ENCODE peak calls at places on chromosomes 3 and 15, in seven cellular contexts. Z is HCT116, G is HL-60, D is K562, O is SK-N-SH, U is GM12878, F is A549. X is an unnamed sample.

GRCh38 chr3:107641572-107642307 is 119.0 kb downstream of the BBX start:
- DNase-seq in Z (no peak), G (no peak), D (no peak), O (no peak), U (no peak), F (no peak), X (no peak)

GRCh38 chr3:175778994-175779393 is 919.9 kb downstream of the NAALADL2 start:
- DNase-seq in Z (no peak), G (no peak), D (no peak), O (no peak), U (no peak), F (no peak), X (no peak)

GRCh38 chr3:81808900-81809299 is 47.5 kb upstream of the GBE1 start:
- DNase-seq in Z (no peak), G (no peak), D (no peak), O (no peak), U (no peak), F (no peak), X (no peak)

GRCh38 chr15:47570044-47570443 is 147.3 kb upstream of the SEMA6D start:
- DNase-seq in Z (no peak), G (no peak), D (no peak), O (no peak), U (no peak), F (no peak), X (no peak)

GRCh38 chr3:140153736-140154135 is 218.8 kb downstream of the CLSTN2 start:
- DNase-seq in Z (no peak), G (no peak), D (no peak), O (no peak), U (no peak), F (no peak), X (no peak)

GRCh38 chr3:123365450-123366143 is 83.3 kb downstream of the ADCY5 start:
- DNase-seq in Z (peak), G (no peak), D (peak), O (peak), U (no peak), F (peak), X (no peak)

GRCh38 chr3:124812291-124813265 is 74.6 kb downstream of the ITGB5 start:
- DNase-seq in Z (peak), G (no peak), D (peak), O (no peak), U (no peak), F (peak), X (peak)

GRCh38 chr3:157065201-157065600 is 94.7 kb downstream of the CCNL1 start:
- DNase-seq in Z (no peak), G (no peak), D (no peak), O (no peak), U (no peak), F (no peak), X (no peak)

GRCh38 chr15:63905558-63906265 is 72.0 kb upstream of the HERC1 start:
- DNase-seq in Z (no peak), G (peak), D (no peak), O (no peak), U (no peak), F (no peak), X (no peak)

GRCh38 chr3:186090884-186091283 is 18.0 kb downstream of the ETV5 start:
- DNase-seq in Z (no peak), G (no peak), D (no peak), O (no peak), U (no peak), F (no peak), X (no peak)

GRCh38 chr3:72907851-72908620 is 20.2 kb downstream of the GXYLT2 start:
- DNase-seq in Z (no peak), G (peak), D (no peak), O (no peak), U (no peak), F (no peak), X (no peak)

GRCh38 chr3:195162033-195162669 is 108.8 kb downstream of the XXYLT1 start:
- DNase-seq in Z (no peak), G (no peak), D (no peak), O (peak), U (no peak), F (no peak), X (no peak)

GRCh38 chr3:22241110-22241509 is 490.1 kb upstream of the ZNF385D start:
- DNase-seq in Z (no peak), G (no peak), D (no peak), O (no peak), U (no peak), F (no peak), X (no peak)

GRCh38 chr3:113287818-113288648 is 76.7 kb downstream of the BOC start:
- DNase-seq in Z (peak), G (peak), D (peak), O (peak), U (no peak), F (peak), X (peak)

GRCh38 chr3:190384241-190384863 is 3.6 kb upstream of the CLDN16 start:
- DNase-seq in Z (peak), G (peak), D (no peak), O (no peak), U (peak), F (peak), X (peak)

GRCh38 chr3:66144792-66145733 is 75.7 kb upstream of the SLC25A26 start:
- DNase-seq in Z (no peak), G (no peak), D (no peak), O (no peak), U (no peak), F (no peak), X (no peak)

GRCh38 chr3:176971613-176972174 is 225.6 kb downstream of the TBL1XR1 start:
- DNase-seq in Z (no peak), G (no peak), D (no peak), O (no peak), U (no peak), F (no peak), X (no peak)

GRCh38 chr3:122893282-122893681 is 98.4 kb downstream of the SLC49A4 start:
- DNase-seq in Z (peak), G (no peak), D (no peak), O (no peak), U (no peak), F (no peak), X (peak)

GRCh38 chr3:97864-98263 is 98.7 kb upstream of the CHL1 start:
- DNase-seq in Z (no peak), G (no peak), D (no peak), O (no peak), U (no peak), F (no peak), X (no peak)

GRCh38 chr3:141795719-141796435 is 32.7 kb downstream of the GRK7 start:
- DNase-seq in Z (no peak), G (peak), D (no peak), O (peak), U (no peak), F (no peak), X (no peak)

GRCh38 chr15:63945005-63945788 is 101.1 kb downstream of the DAPK2 start:
- DNase-seq in Z (peak), G (peak), D (peak), O (peak), U (no peak), F (peak), X (peak)

GRCh38 chr3:43960448-43960840 is 269.7 kb downstream of the ABHD5 start:
- DNase-seq in Z (no peak), G (peak), D (no peak), O (no peak), U (no peak), F (no peak), X (no peak)

GRCh38 chr15:35557544-35557943 is 11.6 kb upstream of the DPH6 start:
- DNase-seq in Z (peak), G (no peak), D (peak), O (no peak), U (no peak), F (peak), X (peak)

GRCh38 chr3:186759231-186759930 is 24.0 kb upstream of the EIF4A2 start:
- DNase-seq in Z (no peak), G (no peak), D (no peak), O (no peak), U (no peak), F (no peak), X (no peak)

GRCh38 chr15:51623386-51623938 is 891 bp upstream of the DMXL2 start:
- DNase-seq in Z (no peak), G (peak), D (peak), O (no peak), U (no peak), F (no peak), X (no peak)

GRCh38 chr15:99435761-99436346 is 129.9 kb upstream of the MEF2A start:
- DNase-seq in Z (no peak), G (no peak), D (no peak), O (no peak), U (no peak), F (no peak), X (no peak)

GRCh38 chr15:45112143-45112591 is 1.8 kb downstream of the DUOX2 start:
- DNase-seq in Z (no peak), G (peak), D (no peak), O (no peak), U (no peak), F (no peak), X (no peak)

GRCh38 chr3:79140718-79141117 is 627.1 kb downstream of the ROBO1 start:
- DNase-seq in Z (no peak), G (no peak), D (no peak), O (no peak), U (no peak), F (no peak), X (no peak)

GRCh38 chr3:159765860-159766294 is 222.8 kb upstream of the IL12A start:
- DNase-seq in Z (no peak), G (no peak), D (no peak), O (peak), U (no peak), F (no peak), X (no peak)

GRCh38 chr15:21261965-21262850 is 178.1 kb downstream of the POTEB3 start:
- DNase-seq in Z (no peak), G (no peak), D (no peak), O (peak), U (no peak), F (no peak), X (no peak)

GRCh38 chr3:111739241-111739952 is 119.7 kb upstream of the PHLDB2 start:
- DNase-seq in Z (peak), G (no peak), D (no peak), O (no peak), U (no peak), F (peak), X (no peak)

GRCh38 chr15:98529205-98530145 is 118.9 kb upstream of the IGF1R start:
- DNase-seq in Z (no peak), G (no peak), D (no peak), O (no peak), U (no peak), F (no peak), X (no peak)

GRCh38 chr3:112086018-112086854 is at the start of gene C3orf52:
- DNase-seq in Z (peak), G (peak), D (peak), O (peak), U (no peak), F (peak), X (peak)

GRCh38 chr3:12556243-12556722 is 604 bp upstream of the MKRN2 start:
- DNase-seq in Z (no peak), G (no peak), D (no peak), O (peak), U (no peak), F (no peak), X (no peak)

GRCh38 chr3:190883973-190884832 is 21.7 kb upstream of the GMNC start:
- DNase-seq in Z (peak), G (peak), D (peak), O (peak), U (no peak), F (no peak), X (peak)

GRCh38 chr3:125079675-125080045 is 23.9 kb upstream of the HEG1 start:
- DNase-seq in Z (peak), G (no peak), D (no peak), O (no peak), U (no peak), F (peak), X (no peak)

GRCh38 chr3:171427771-171428320 is 32.4 kb downstream of the TNIK start:
- DNase-seq in Z (no peak), G (no peak), D (no peak), O (no peak), U (no peak), F (no peak), X (no peak)

GRCh38 chr15:77633913-77634265 is 1.2 kb upstream of the LINGO1 start:
- DNase-seq in Z (no peak), G (no peak), D (no peak), O (no peak), U (no peak), F (no peak), X (no peak)

GRCh38 chr3:45978348-45978747 is 17.3 kb downstream of the FYCO1 start:
- DNase-seq in Z (no peak), G (no peak), D (no peak), O (no peak), U (no peak), F (no peak), X (no peak)

DNA sequence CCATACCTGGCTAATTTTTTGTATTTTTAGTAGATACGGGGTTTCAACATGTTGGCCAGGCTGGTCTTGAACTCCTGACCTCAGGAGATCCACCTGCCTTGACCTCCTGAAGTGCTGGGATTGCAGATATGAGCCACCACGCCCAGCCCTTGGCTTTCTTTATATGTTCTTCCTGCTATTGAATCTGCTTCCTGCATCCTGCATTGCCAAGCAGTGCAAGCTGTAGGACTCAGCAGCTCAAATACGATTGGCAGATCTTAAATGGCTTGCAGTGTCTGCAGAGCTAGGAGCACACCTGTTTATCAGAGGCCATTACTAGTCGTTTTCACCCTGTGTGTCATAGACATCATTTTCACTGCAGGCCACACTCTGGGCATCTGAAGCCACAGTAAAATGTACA is 426.2 kb upstream of the PPP2R3A start:
- DNase-seq in Z (no peak), G (no peak), D (no peak), O (no peak), U (no peak), F (no peak), X (no peak)
- TF ChIP-seq REST in Z (no peak), G (no peak), D (no peak), O (no peak), U (no peak), F (no peak), X (no peak)

GRCh38 chr3:184688872-184689271 is 23.0 kb downstream of the MAGEF1 start:
- DNase-seq in Z (no peak), G (no peak), D (no peak), O (peak), U (no peak), F (no peak), X (no peak)

GRCh38 chr3:184693011-184693975 is 18.6 kb downstream of the MAGEF1 start:
- DNase-seq in Z (no peak), G (no peak), D (peak), O (peak), U (no peak), F (no peak), X (no peak)

GRCh38 chr3:184694266-184694665 is 17.6 kb downstream of the MAGEF1 start:
- DNase-seq in Z (no peak), G (no peak), D (no peak), O (peak), U (no peak), F (no peak), X (no peak)

GRCh38 chr3:184690236-184690883 is 21.5 kb downstream of the MAGEF1 start:
- DNase-seq in Z (no peak), G (no peak), D (no peak), O (peak), U (no peak), F (no peak), X (no peak)

DNA sequence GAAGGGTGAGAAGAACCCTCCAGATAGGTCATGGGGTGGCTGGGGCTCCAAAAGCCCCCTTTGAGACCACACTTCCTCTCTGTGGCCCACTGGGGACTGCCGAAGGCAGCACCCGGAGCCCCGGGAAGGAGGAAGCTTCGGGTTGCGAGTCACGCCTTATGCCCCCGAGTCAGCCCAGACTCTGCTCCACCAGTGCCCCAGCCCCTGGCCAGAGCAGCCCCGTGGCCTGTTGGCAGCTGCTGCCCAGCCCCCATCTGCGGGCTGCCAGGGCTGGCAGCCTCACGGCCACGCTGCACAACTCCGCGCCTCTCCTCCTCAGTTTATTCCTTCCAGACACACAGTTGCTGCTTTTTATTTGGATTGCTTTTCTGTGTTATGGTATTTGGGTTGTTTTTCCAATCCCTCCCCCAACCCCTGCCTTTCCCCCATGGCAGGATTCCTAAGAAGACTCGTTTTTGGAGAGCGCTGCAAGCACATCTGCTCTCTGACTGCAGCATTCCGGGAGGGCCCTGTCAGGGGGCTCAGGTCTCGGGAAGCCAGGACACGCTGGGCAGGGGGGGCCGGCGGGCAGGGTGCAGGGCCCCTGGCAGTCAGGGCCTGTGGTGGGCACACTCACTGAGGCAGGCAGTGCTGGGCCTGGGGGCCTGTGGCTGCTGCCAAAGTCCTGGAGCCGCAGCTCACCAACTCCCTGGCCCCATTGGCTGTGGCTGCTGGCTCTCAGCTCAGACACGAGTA is 20.3 kb downstream of the MAGEF1 start:
- DNase-seq in Z (no peak), G (peak), D (no peak), O (peak), U (no peak), F (no peak), X (no peak)
- TF ChIP-seq REST in Z (no peak), G (no peak), D (no peak), O (no peak), U (no peak), F (no peak), X (no peak)

DNA sequence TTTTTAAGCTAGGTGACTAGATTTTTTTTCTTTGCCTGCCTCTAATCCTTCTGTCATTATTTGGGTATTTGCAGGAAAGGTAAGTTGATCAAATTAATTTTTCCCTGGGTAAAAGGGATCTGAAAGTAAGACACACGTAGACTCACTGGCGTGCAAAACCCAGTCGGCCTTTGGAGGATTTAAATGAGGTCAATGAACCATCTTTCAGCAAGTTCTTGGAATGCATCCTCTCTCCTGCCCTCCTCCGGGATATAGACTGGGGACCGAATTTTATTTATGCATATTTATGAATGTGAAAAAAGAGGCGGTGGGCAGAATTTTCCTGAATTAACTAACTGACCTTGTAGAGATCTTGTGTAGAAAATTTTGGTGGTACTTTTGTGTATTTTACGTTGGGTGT is 2.2 kb downstream of the CADM2 start:
- DNase-seq in Z (no peak), G (no peak), D (no peak), O (peak), U (no peak), F (no peak), X (no peak)
- TF ChIP-seq REST in Z (no peak), G (no peak), D (no peak), O (no peak), U (no peak), F (no peak), X (no peak)

DNA sequence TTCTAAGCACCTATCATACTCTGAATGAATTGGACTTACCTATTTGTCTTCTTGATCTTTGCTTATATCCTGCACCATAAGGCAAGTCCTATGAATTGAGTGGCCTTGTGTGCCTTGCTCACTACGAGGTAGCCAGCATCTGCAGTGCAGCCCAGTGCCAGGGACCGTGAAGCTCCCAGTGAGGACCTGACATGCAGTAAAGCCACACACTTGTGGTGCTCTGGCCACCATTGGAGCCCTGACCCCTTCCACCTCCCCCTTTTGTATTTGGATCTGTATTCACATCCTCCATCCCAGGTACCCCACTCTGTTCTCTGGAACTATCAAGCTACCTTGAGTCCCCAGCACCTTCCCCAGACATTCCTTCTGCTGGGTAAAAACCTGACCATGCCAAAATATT is 52.1 kb downstream of the BSN start:
- DNase-seq in Z (no peak), G (no peak), D (no peak), O (no peak), U (no peak), F (no peak), X (no peak)
- TF ChIP-seq REST in Z (no peak), G (no peak), D (no peak), O (no peak), U (no peak), F (no peak), X (no peak)

GRCh38 chr15:40253179-40253790 is 14.4 kb downstream of the PAK6 start:
- DNase-seq in Z (no peak), G (no peak), D (no peak), O (no peak), U (no peak), F (no peak), X (no peak)
- TF ChIP-seq REST in Z (no peak), G (no peak), D (no peak), O (no peak), U (no peak), F (no peak), X (no peak)

DNA sequence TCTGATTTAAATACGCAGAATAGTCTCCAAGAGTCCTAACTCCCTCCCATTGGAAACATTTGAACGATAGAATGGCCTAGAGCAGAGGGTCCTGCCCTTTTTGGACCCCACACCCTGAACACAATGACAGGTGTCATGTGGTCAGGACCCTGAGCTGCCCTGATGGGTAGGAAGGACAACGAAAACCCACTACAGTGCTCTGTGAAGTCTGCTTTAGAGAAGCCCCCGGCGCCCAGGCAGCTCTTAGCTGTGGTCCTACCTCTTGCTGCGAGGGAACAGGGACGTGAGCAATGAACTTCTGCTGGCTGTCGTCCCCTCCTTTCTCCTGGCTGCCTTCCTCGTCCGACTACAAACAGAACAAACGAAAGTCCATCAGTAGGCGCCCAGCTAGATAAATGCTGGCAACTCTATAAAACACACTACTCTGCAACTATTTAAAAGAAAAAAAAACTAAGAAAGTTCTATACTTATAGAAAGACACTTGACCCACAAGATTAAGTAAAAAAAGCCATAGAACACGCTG is 8.7 kb upstream of the RAB43 start:
- DNase-seq in Z (no peak), G (no peak), D (no peak), O (no peak), U (no peak), F (no peak), X (no peak)
- TF ChIP-seq REST in Z (no peak), G (no peak), D (no peak), O (no peak), U (no peak), F (no peak), X (no peak)